ENCODE peak calls at places on chromosomes 2 and 18, in five cellular contexts. One of them, this sample, is unnamed.

GRCh38 chr2:86628091-86628522 is 4.4 kb upstream of the RNF103 start:
- DNase-seq in activated T-cell treated with anti-CD3 and anti-CD28 coated beads, Interleukin-2, amount 50 U/mL, for 1 hour: no peak
- DNase-seq in epithelial cell of esophagus: no peak
- DNase-seq in heart left ventricle: no peak
- DNase-seq in MV-4-11: no peak
- DNase-seq in this sample: no peak

GRCh38 chr2:137947714-137948336 is 16.4 kb upstream of the HNMT start:
- DNase-seq in activated T-cell treated with anti-CD3 and anti-CD28 coated beads, Interleukin-2, amount 50 U/mL, for 1 hour: peak
- DNase-seq in MV-4-11: peak
- DNase-seq in heart left ventricle: peak
- DNase-seq in epithelial cell of esophagus: peak
- DNase-seq in this sample: peak

GRCh38 chr2:14234911-14235310 is 397.6 kb upstream of the LRATD1 start:
- DNase-seq in activated T-cell treated with anti-CD3 and anti-CD28 coated beads, Interleukin-2, amount 50 U/mL, for 1 hour: no peak
- DNase-seq in epithelial cell of esophagus: peak
- DNase-seq in heart left ventricle: no peak
- DNase-seq in MV-4-11: peak
- DNase-seq in this sample: no peak

GRCh38 chr2:20011276-20012031 is 1.0 kb downstream of the MATN3 start:
- DNase-seq in MV-4-11: no peak
- DNase-seq in epithelial cell of esophagus: no peak
- DNase-seq in heart left ventricle: no peak
- DNase-seq in activated T-cell treated with anti-CD3 and anti-CD28 coated beads, Interleukin-2, amount 50 U/mL, for 1 hour: no peak
- DNase-seq in this sample: no peak

GRCh38 chr2:1642066-1642861 is 102.1 kb downstream of the PXDN start:
- DNase-seq in epithelial cell of esophagus: no peak
- DNase-seq in heart left ventricle: no peak
- DNase-seq in activated T-cell treated with anti-CD3 and anti-CD28 coated beads, Interleukin-2, amount 50 U/mL, for 1 hour: no peak
- DNase-seq in MV-4-11: no peak
- DNase-seq in this sample: no peak

GRCh38 chr2:20040489-20041172 is 10.8 kb downstream of the LAPTM4A start:
- DNase-seq in activated T-cell treated with anti-CD3 and anti-CD28 coated beads, Interleukin-2, amount 50 U/mL, for 1 hour: no peak
- DNase-seq in MV-4-11: no peak
- DNase-seq in heart left ventricle: no peak
- DNase-seq in epithelial cell of esophagus: peak
- DNase-seq in this sample: no peak

GRCh38 chr2:32418777-32419176 is 62.0 kb downstream of the BIRC6 start:
- DNase-seq in MV-4-11: no peak
- DNase-seq in heart left ventricle: no peak
- DNase-seq in activated T-cell treated with anti-CD3 and anti-CD28 coated beads, Interleukin-2, amount 50 U/mL, for 1 hour: no peak
- DNase-seq in epithelial cell of esophagus: peak
- DNase-seq in this sample: no peak

GRCh38 chr2:30272761-30273573 is 41.6 kb downstream of the LBH start:
- DNase-seq in heart left ventricle: no peak
- DNase-seq in activated T-cell treated with anti-CD3 and anti-CD28 coated beads, Interleukin-2, amount 50 U/mL, for 1 hour: no peak
- DNase-seq in MV-4-11: no peak
- DNase-seq in epithelial cell of esophagus: peak
- DNase-seq in this sample: no peak

GRCh38 chr2:19901458-19902271 is at the start of gene TTC32:
- DNase-seq in heart left ventricle: peak
- DNase-seq in epithelial cell of esophagus: peak
- DNase-seq in MV-4-11: peak
- DNase-seq in activated T-cell treated with anti-CD3 and anti-CD28 coated beads, Interleukin-2, amount 50 U/mL, for 1 hour: peak
- DNase-seq in this sample: peak

GRCh38 chr2:96638144-96639121 is at the start of gene KANSL3:
- DNase-seq in epithelial cell of esophagus: peak
- DNase-seq in MV-4-11: peak
- DNase-seq in activated T-cell treated with anti-CD3 and anti-CD28 coated beads, Interleukin-2, amount 50 U/mL, for 1 hour: peak
- DNase-seq in heart left ventricle: peak
- DNase-seq in this sample: peak

GRCh38 chr18:3529597-3529996 is 79.6 kb downstream of the TGIF1 start:
- DNase-seq in epithelial cell of esophagus: no peak
- DNase-seq in heart left ventricle: no peak
- DNase-seq in activated T-cell treated with anti-CD3 and anti-CD28 coated beads, Interleukin-2, amount 50 U/mL, for 1 hour: no peak
- DNase-seq in MV-4-11: no peak
- DNase-seq in this sample: no peak

GRCh38 chr18:79789091-79789891 is 8.4 kb upstream of the KCNG2 start:
- DNase-seq in heart left ventricle: no peak
- DNase-seq in epithelial cell of esophagus: no peak
- DNase-seq in activated T-cell treated with anti-CD3 and anti-CD28 coated beads, Interleukin-2, amount 50 U/mL, for 1 hour: no peak
- DNase-seq in MV-4-11: no peak
- DNase-seq in this sample: no peak

GRCh38 chr2:32061973-32062861 is 1.1 kb upstream of the SPAST start:
- DNase-seq in MV-4-11: peak
- DNase-seq in epithelial cell of esophagus: peak
- DNase-seq in heart left ventricle: no peak
- DNase-seq in activated T-cell treated with anti-CD3 and anti-CD28 coated beads, Interleukin-2, amount 50 U/mL, for 1 hour: no peak
- DNase-seq in this sample: no peak

GRCh38 chr18:57819671-57820460 is 16.8 kb upstream of the ATP8B1 start:
- DNase-seq in activated T-cell treated with anti-CD3 and anti-CD28 coated beads, Interleukin-2, amount 50 U/mL, for 1 hour: no peak
- DNase-seq in heart left ventricle: no peak
- DNase-seq in MV-4-11: peak
- DNase-seq in epithelial cell of esophagus: peak
- DNase-seq in this sample: peak

GRCh38 chr2:238155051-238155760 is 3.6 kb upstream of the ERFE start:
- DNase-seq in MV-4-11: no peak
- DNase-seq in activated T-cell treated with anti-CD3 and anti-CD28 coated beads, Interleukin-2, amount 50 U/mL, for 1 hour: no peak
- DNase-seq in epithelial cell of esophagus: no peak
- DNase-seq in heart left ventricle: peak
- DNase-seq in this sample: peak

GRCh38 chr2:105873721-105874120 is 129.0 kb downstream of the NCK2 start:
- DNase-seq in epithelial cell of esophagus: peak
- DNase-seq in activated T-cell treated with anti-CD3 and anti-CD28 coated beads, Interleukin-2, amount 50 U/mL, for 1 hour: peak
- DNase-seq in MV-4-11: peak
- DNase-seq in heart left ventricle: no peak
- DNase-seq in this sample: no peak

GRCh38 chr2:34419856-34420255 is 820.8 kb upstream of the FAM98A start:
- DNase-seq in activated T-cell treated with anti-CD3 and anti-CD28 coated beads, Interleukin-2, amount 50 U/mL, for 1 hour: no peak
- DNase-seq in MV-4-11: no peak
- DNase-seq in heart left ventricle: no peak
- DNase-seq in epithelial cell of esophagus: peak
- DNase-seq in this sample: no peak

GRCh38 chr2:57177176-57177575 is 869.4 kb upstream of the VRK2 start:
- DNase-seq in epithelial cell of esophagus: no peak
- DNase-seq in MV-4-11: no peak
- DNase-seq in heart left ventricle: no peak
- DNase-seq in activated T-cell treated with anti-CD3 and anti-CD28 coated beads, Interleukin-2, amount 50 U/mL, for 1 hour: no peak
- DNase-seq in this sample: no peak

GRCh38 chr2:67156796-67157195 is 240.3 kb upstream of the ETAA1 start:
- DNase-seq in activated T-cell treated with anti-CD3 and anti-CD28 coated beads, Interleukin-2, amount 50 U/mL, for 1 hour: no peak
- DNase-seq in heart left ventricle: no peak
- DNase-seq in epithelial cell of esophagus: no peak
- DNase-seq in MV-4-11: no peak
- DNase-seq in this sample: no peak

GRCh38 chr2:233353769-233354499 is at the start of gene DGKD:
- DNase-seq in epithelial cell of esophagus: peak
- DNase-seq in MV-4-11: peak
- DNase-seq in heart left ventricle: peak
- DNase-seq in activated T-cell treated with anti-CD3 and anti-CD28 coated beads, Interleukin-2, amount 50 U/mL, for 1 hour: peak
- DNase-seq in this sample: peak

GRCh38 chr2:52536929-52537460 is 1230.6 kb upstream of the CHAC2 start:
- DNase-seq in epithelial cell of esophagus: peak
- DNase-seq in activated T-cell treated with anti-CD3 and anti-CD28 coated beads, Interleukin-2, amount 50 U/mL, for 1 hour: no peak
- DNase-seq in MV-4-11: no peak
- DNase-seq in heart left ventricle: no peak
- DNase-seq in this sample: no peak

GRCh38 chr2:162477011-162477410 is 133.1 kb downstream of the GCA start:
- DNase-seq in activated T-cell treated with anti-CD3 and anti-CD28 coated beads, Interleukin-2, amount 50 U/mL, for 1 hour: no peak
- DNase-seq in heart left ventricle: no peak
- DNase-seq in epithelial cell of esophagus: no peak
- DNase-seq in MV-4-11: no peak
- DNase-seq in this sample: no peak

GRCh38 chr2:241179894-241180293 is 8.6 kb upstream of the ANO7 start:
- DNase-seq in heart left ventricle: no peak
- DNase-seq in MV-4-11: no peak
- DNase-seq in activated T-cell treated with anti-CD3 and anti-CD28 coated beads, Interleukin-2, amount 50 U/mL, for 1 hour: no peak
- DNase-seq in epithelial cell of esophagus: no peak
- DNase-seq in this sample: no peak

GRCh38 chr18:62808116-62808515 is 92.8 kb downstream of the PHLPP1 start:
- DNase-seq in epithelial cell of esophagus: no peak
- DNase-seq in heart left ventricle: no peak
- DNase-seq in activated T-cell treated with anti-CD3 and anti-CD28 coated beads, Interleukin-2, amount 50 U/mL, for 1 hour: no peak
- DNase-seq in MV-4-11: peak
- DNase-seq in this sample: no peak

GRCh38 chr18:44123743-44124142 is 556.9 kb upstream of the SETBP1 start:
- DNase-seq in epithelial cell of esophagus: peak
- DNase-seq in MV-4-11: no peak
- DNase-seq in activated T-cell treated with anti-CD3 and anti-CD28 coated beads, Interleukin-2, amount 50 U/mL, for 1 hour: no peak
- DNase-seq in heart left ventricle: no peak
- DNase-seq in this sample: no peak

GRCh38 chr2:144170172-144170571 is 349.7 kb downstream of the ZEB2 start:
- DNase-seq in epithelial cell of esophagus: no peak
- DNase-seq in activated T-cell treated with anti-CD3 and anti-CD28 coated beads, Interleukin-2, amount 50 U/mL, for 1 hour: no peak
- DNase-seq in MV-4-11: no peak
- DNase-seq in heart left ventricle: no peak
- DNase-seq in this sample: no peak

GRCh38 chr2:114022360-114023085 is 132.6 kb downstream of the ACTR3 start:
- DNase-seq in epithelial cell of esophagus: peak
- DNase-seq in activated T-cell treated with anti-CD3 and anti-CD28 coated beads, Interleukin-2, amount 50 U/mL, for 1 hour: no peak
- DNase-seq in MV-4-11: no peak
- DNase-seq in heart left ventricle: no peak
- DNase-seq in this sample: no peak

GRCh38 chr2:56008661-56009411 is 85.3 kb upstream of the EFEMP1 start:
- DNase-seq in epithelial cell of esophagus: peak
- DNase-seq in heart left ventricle: peak
- DNase-seq in MV-4-11: no peak
- DNase-seq in activated T-cell treated with anti-CD3 and anti-CD28 coated beads, Interleukin-2, amount 50 U/mL, for 1 hour: no peak
- DNase-seq in this sample: peak